ENCODE peak calls at places on chromosomes 1 and 21, in five cellular contexts. O is stimulated activated CD8-positive, alpha-beta memory T cell treated with anti-CD3 and anti-CD28 coated beads, Interleukin-4, amount 100 ng/mL, for 48 hours; S is ACHN; B is ovary; I is activated T-cell treated with anti-CD3 and anti-CD28 coated beads, Interleukin-2, amount 50 U/mL, for 4 hours. D is an unnamed sample.

GRCh38 chr21:44713130-44713529 is 1.8 kb upstream of the TSPEAR start:
- DNase-seq in O (no peak), S (no peak), B (no peak), I (no peak), D (no peak)

GRCh38 chr1:153119491-153119971 is 6.2 kb upstream of the SPRR2F start:
- DNase-seq in O (no peak), S (no peak), B (peak), I (no peak), D (no peak)

GRCh38 chr1:66351913-66352312 is 182.0 kb upstream of the SGIP1 start:
- DNase-seq in O (no peak), S (no peak), B (no peak), I (no peak), D (no peak)

GRCh38 chr1:69409731-69410456 is 157.8 kb upstream of the LRRC7 start:
- DNase-seq in O (no peak), S (no peak), B (no peak), I (no peak), D (no peak)

GRCh38 chr1:71089536-71090270 is 8.9 kb upstream of the ZRANB2 start:
- DNase-seq in O (no peak), S (no peak), B (no peak), I (no peak), D (no peak)

GRCh38 chr21:34938079-34938764 is 110.9 kb downstream of the RUNX1 start:
- DNase-seq in O (no peak), S (peak), B (no peak), I (no peak), D (no peak)

GRCh38 chr1:18597159-18598042 is 33.2 kb upstream of the PAX7 start:
- DNase-seq in O (peak), S (peak), B (peak), I (peak), D (peak)

GRCh38 chr1:91092503-91092902 is 70.7 kb upstream of the ZNF644 start:
- DNase-seq in O (no peak), S (no peak), B (no peak), I (no peak), D (no peak)

GRCh38 chr1:224542783-224543440 is 73.2 kb upstream of the CNIH3 start:
- DNase-seq in O (peak), S (peak), B (no peak), I (no peak), D (peak)

GRCh38 chr1:39672551-39672947 is 642 bp upstream of the NT5C1A start:
- DNase-seq in O (peak), S (peak), B (peak), I (peak), D (no peak)

GRCh38 chr1:205504311-205505075 is at the start of gene CDK18:
- DNase-seq in O (peak), S (peak), B (peak), I (peak), D (peak)

GRCh38 chr1:23768733-23769132 is 9.5 kb upstream of the PITHD1 start:
- DNase-seq in O (no peak), S (no peak), B (no peak), I (no peak), D (no peak)

GRCh38 chr1:160797861-160798273 is 1.9 kb downstream of the LY9 start:
- DNase-seq in O (peak), S (no peak), B (no peak), I (peak), D (peak)

GRCh38 chr1:234755449-234755863 is 145.5 kb upstream of the IRF2BP2 start:
- DNase-seq in O (no peak), S (peak), B (peak), I (no peak), D (no peak)

GRCh38 chr1:215567491-215568286 is 585 bp downstream of the KCTD3 start:
- DNase-seq in O (peak), S (peak), B (peak), I (peak), D (peak)

GRCh38 chr1:36471830-36472641 is 7.9 kb upstream of the MRPS15 start:
- DNase-seq in O (no peak), S (no peak), B (no peak), I (no peak), D (no peak)

D was measured in stimulated activated CD4-positive, alpha-beta T cell treated with anti-CD3 and anti-CD28 coated beads, Interleukin-4, amount 100 ng/mL, for 4 hours.